ENCODE peak calls at places on chromosomes 4 and X, in seven cellular contexts. V, I, Z, S, J, G and P are unnamed samples.

GRCh38 chrX:105999294-105999693 is 39.2 kb downstream of the SERPINA7 start:
- ATAC-seq in J (no peak), V (no peak), G (no peak), S (no peak), I (no peak), Z (no peak), P (no peak)

GRCh38 chr4:36196145-36196925 is 48.0 kb downstream of the ARAP2 start:
- ATAC-seq in Z (no peak), G (no peak), J (no peak), I (no peak), V (no peak), S (no peak), P (no peak)

GRCh38 chrX:30876367-30876766 is 12.7 kb downstream of the TAB3 start:
- ATAC-seq in G (no peak), V (no peak), S (no peak), Z (no peak), J (no peak), I (no peak), P (no peak)

GRCh38 chrX:132957211-132958085 is 981 bp downstream of the HS6ST2 start:
- ATAC-seq in S (peak; percentile 38), I (peak; percentile 56), J (no peak), V (peak; percentile 53), Z (peak; percentile 29), G (no peak), P (no peak)

GRCh38 chr4:85039526-85039925 is 73.0 kb upstream of the WDFY3 start:
- ATAC-seq in V (no peak), S (no peak), G (no peak), J (no peak), I (peak; percentile 74), Z (no peak), P (no peak)

GRCh38 chr4:113327513-113327912 is 278.1 kb downstream of the ANK2 start:
- ATAC-seq in Z (no peak), G (peak; percentile 25), I (no peak), V (peak; percentile 25), S (no peak), J (no peak), P (peak; percentile 74)

GRCh38 chr4:140257461-140258305 is 103.7 kb upstream of the MAML3 start:
- ATAC-seq in Z (no peak), V (peak; percentile 52), G (no peak), S (no peak), I (no peak), J (no peak), P (no peak)

GRCh38 chr4:87165886-87166285 is 54.5 kb downstream of the KLHL8 start:
- ATAC-seq in V (no peak), I (no peak), J (no peak), Z (no peak), S (no peak), G (no peak), P (no peak)

GRCh38 chr4:142565771-142566170 is 280.3 kb downstream of the INPP4B start:
- ATAC-seq in I (no peak), S (no peak), Z (no peak), J (peak; percentile 79), G (peak; percentile 58), V (no peak), P (no peak)

GRCh38 chr4:142567620-142568451 is 278.3 kb downstream of the INPP4B start:
- ATAC-seq in G (peak; percentile 58), I (peak; percentile 72), J (no peak), S (no peak), V (peak; percentile 71), Z (no peak), P (no peak)

GRCh38 chr4:142566780-142567179 is 279.3 kb downstream of the INPP4B start:
- ATAC-seq in I (no peak), Z (no peak), J (peak; percentile 27), V (no peak), S (no peak), G (peak; percentile 13), P (no peak)

GRCh38 chr4:142567199-142567598 is 278.9 kb downstream of the INPP4B start:
- ATAC-seq in G (peak; percentile 70), S (no peak), J (peak; percentile 74), I (peak; percentile 72), Z (no peak), V (peak; percentile 45), P (no peak)

GRCh38 chr4:142566243-142566642 is 279.9 kb downstream of the INPP4B start:
- ATAC-seq in G (no peak), V (no peak), Z (no peak), S (no peak), I (no peak), J (no peak), P (no peak)
- H3K4me3 ChIP-seq in G (no peak overlapping the region), V (peak overlapping the region; percentile 3), Z (no peak overlapping the region), S (no peak overlapping the region), I (no peak overlapping the region), J (peak overlapping the region; percentile 91), P (no peak overlapping the region)

GRCh38 chr4:68267433-68267944 is 22.0 kb upstream of the TMPRSS11B start:
- ATAC-seq in V (no peak), J (no peak), G (no peak), Z (no peak), I (no peak), S (no peak), P (no peak)

GRCh38 chr4:68278045-68278444 is 32.6 kb upstream of the TMPRSS11B start:
- ATAC-seq in I (no peak), V (no peak), S (no peak), G (no peak), Z (no peak), J (no peak), P (no peak)

GRCh38 chr4:68272860-68273259 is 27.4 kb upstream of the TMPRSS11B start:
- ATAC-seq in V (no peak), I (no peak), G (peak; percentile 71), S (no peak), Z (no peak), J (no peak), P (no peak)

DNA sequence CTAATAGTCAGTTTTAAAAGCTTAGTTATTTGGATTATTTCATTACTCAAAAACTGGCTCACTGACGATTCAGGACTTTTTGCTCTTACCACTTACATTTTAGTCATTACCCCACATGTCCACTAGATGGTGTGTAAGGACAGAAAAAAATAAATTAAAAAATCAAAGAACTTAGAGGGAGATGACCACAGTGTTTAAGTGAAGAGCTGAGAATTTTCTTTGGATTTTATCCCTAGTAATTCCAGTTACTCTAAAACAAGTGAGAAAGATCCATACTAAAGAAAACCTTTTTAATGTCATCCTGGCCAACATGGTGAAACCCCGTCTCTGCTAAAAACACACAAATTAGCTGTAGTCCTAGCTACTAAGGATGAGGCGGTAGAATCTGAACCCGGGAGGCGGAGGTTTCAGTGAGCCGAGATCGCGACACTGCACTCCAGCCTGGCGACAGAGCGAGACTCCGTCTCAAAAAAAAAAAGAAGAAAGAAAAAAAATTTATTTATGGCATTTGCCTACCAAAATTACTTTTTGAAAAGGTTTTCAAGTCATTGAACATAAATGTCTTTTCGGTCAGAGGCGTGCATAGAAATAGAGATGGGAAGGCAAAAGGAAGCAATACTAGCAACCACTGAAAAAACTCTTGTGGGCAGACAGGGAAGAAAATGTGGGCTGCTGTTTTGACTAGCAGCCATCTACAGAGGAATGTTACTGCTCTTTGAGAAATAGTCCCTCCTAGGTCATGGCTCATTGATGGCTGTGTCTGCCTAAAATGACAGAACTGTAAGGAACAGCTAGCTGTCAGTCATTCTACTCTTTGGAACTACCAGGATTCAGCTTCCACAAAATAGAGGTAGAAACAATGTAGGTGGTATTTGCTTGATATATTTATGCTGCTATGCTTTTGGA is 26.6 kb upstream of the TMPRSS11B start:
- ATAC-seq in S (peak; percentile 78), J (no peak), G (peak; percentile 80), Z (no peak), V (peak; percentile 93), I (peak; percentile 54), P (peak; percentile 63)
- H3K4me3 ChIP-seq in S (no peak overlapping the region), J (no peak overlapping the region), G (no peak overlapping the region), Z (peak overlapping the region; percentile 39), V (no peak overlapping the region), I (no peak overlapping the region), P (no peak overlapping the region)

GRCh38 chr4:23889368-23889767 is 479 bp downstream of the PPARGC1A start:
- ATAC-seq in I (no peak), V (no peak), S (no peak), Z (no peak), G (no peak), J (no peak), P (no peak)
- H3K4me3 ChIP-seq in I (peak overlapping the region; percentile 27), V (peak overlapping the region; percentile 37), S (peak overlapping the region; percentile 54), Z (peak overlapping the region; percentile 94), G (no peak overlapping the region), J (no peak overlapping the region), P (peak overlapping the region; percentile 84)

GRCh38 chrX:49041683-49042529 is 1.3 kb downstream of the TFE3 start:
- ATAC-seq in Z (no peak), I (no peak), V (no peak), J (no peak), G (no peak), S (no peak), P (no peak)
- H3K4me3 ChIP-seq in Z (peak overlapping the region; percentile 93), I (peak overlapping the region; percentile 93), V (peak overlapping the region; percentile 70), J (peak overlapping the region; percentile 83), G (peak overlapping the region; percentile 71), S (peak overlapping the region; percentile 77), P (peak overlapping the region; percentile 100)

GRCh38 chrX:21948897-21949578 is 8.5 kb downstream of the SMS start:
- ATAC-seq in V (no peak), Z (no peak), S (no peak), J (no peak), I (no peak), G (no peak), P (no peak)

GRCh38 chrX:21949689-21950088 is 9.2 kb downstream of the SMS start:
- ATAC-seq in V (no peak), G (no peak), Z (no peak), J (no peak), I (no peak), S (no peak), P (no peak)

GRCh38 chrX:21947671-21948070 is 7.2 kb downstream of the SMS start:
- ATAC-seq in J (no peak), S (no peak), G (no peak), I (no peak), V (no peak), Z (no peak), P (no peak)

GRCh38 chrX:21944136-21944615 is 3.7 kb downstream of the SMS start:
- ATAC-seq in G (no peak), J (no peak), V (no peak), I (no peak), S (no peak), Z (no peak), P (no peak)

DNA sequence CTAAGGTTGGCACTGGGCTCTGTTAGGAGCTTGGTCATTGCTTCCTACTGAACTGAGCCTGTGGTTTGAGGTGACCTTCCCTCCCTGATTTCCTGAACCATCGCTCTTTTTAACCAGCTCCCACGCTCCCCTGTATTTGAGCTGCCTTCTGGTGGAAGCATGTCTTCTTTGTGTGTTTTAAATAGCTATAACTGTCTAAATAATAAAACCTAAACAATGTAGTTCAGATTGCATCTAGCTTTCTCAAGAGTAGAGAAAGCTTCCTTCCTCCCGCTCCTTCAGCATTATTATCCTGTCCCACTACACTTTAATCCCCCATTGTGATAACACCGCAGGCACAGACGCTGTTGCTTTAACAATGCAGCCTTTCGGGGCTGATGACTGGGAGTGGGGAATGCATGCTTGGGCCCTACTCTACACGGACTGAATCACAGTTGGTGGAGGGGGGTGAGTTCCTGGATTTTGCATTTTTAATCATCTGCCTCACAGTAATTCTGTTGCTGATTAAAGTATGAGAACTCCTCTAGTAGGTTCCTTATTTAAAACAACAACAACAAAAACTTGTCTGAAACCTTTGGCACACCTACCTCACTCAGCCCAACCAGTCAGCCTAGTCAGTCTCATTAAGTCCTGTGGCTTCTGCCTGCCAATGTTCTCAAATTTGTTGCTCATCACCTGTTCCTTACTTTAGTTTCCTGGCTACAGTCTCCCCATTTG is 6.6 kb downstream of the SMS start:
- ATAC-seq in Z (peak; percentile 65), I (peak; percentile 52), S (no peak), G (peak; percentile 29), J (no peak), V (peak; percentile 51), P (peak; percentile 44)
- H3K4me3 ChIP-seq in Z (no peak overlapping the region), I (no peak overlapping the region), S (no peak overlapping the region), G (no peak overlapping the region), J (peak overlapping the region; percentile 20), V (no peak overlapping the region), P (no peak overlapping the region)

GRCh38 chr4:110020139-110020538 is 107.5 kb downstream of the EGF start:
- ATAC-seq in I (no peak), S (no peak), Z (no peak), J (no peak), G (no peak), V (no peak), P (no peak)
- H3K4me3 ChIP-seq in I (no peak overlapping the region), S (no peak overlapping the region), Z (no peak overlapping the region), J (no peak overlapping the region), G (no peak overlapping the region), V (no peak overlapping the region), P (no peak overlapping the region)